ENCODE peak calls at places on chromosome X, in ten cellular contexts. One of them, this sample, is unnamed.

GRCh38 chrX:43813898-43814297 is 68.4 kb downstream of the MAOB start:
- DNase-seq in AG04449: no peak
- DNase-seq in HuH-7.5: no peak
- DNase-seq in activated CD4-positive, alpha-beta T cell treated with anti-CD3 and anti-CD28 coated beads, Interleukin-2, amount 10 ng/mL, durations not matched to agents 7 days and 5 days: peak
- DNase-seq in stimulated activated CD8-positive, alpha-beta memory T cell treated with anti-CD3 and anti-CD28 coated beads, Interleukin-15, amount 100 ng/mL, for 1 hour: no peak
- DNase-seq in EL: peak
- DNase-seq in Peyer's patch: no peak
- DNase-seq in NCI-H2029 treated with DMSO at 0.1 percent for 48 hours: no peak
- DNase-seq in nephron progenitor cell: peak
- DNase-seq in right atrium auricular region: no peak
- DNase-seq in this sample: peak

GRCh38 chrX:107978707-107979307 is 3.4 kb downstream of the TEX13B start:
- DNase-seq in activated CD4-positive, alpha-beta T cell treated with anti-CD3 and anti-CD28 coated beads, Interleukin-2, amount 10 ng/mL, durations not matched to agents 7 days and 5 days: peak
- DNase-seq in Peyer's patch: no peak
- DNase-seq in right atrium auricular region: no peak
- DNase-seq in EL: peak
- DNase-seq in NCI-H2029 treated with DMSO at 0.1 percent for 48 hours: no peak
- DNase-seq in AG04449: no peak
- DNase-seq in nephron progenitor cell: no peak
- DNase-seq in stimulated activated CD8-positive, alpha-beta memory T cell treated with anti-CD3 and anti-CD28 coated beads, Interleukin-15, amount 100 ng/mL, for 1 hour: no peak
- DNase-seq in HuH-7.5: no peak
- DNase-seq in this sample: peak

GRCh38 chrX:129511689-129512088 is 11.6 kb downstream of the SMARCA1 start:
- DNase-seq in AG04449: no peak
- DNase-seq in EL: no peak
- DNase-seq in nephron progenitor cell: no peak
- DNase-seq in HuH-7.5: no peak
- DNase-seq in stimulated activated CD8-positive, alpha-beta memory T cell treated with anti-CD3 and anti-CD28 coated beads, Interleukin-15, amount 100 ng/mL, for 1 hour: no peak
- DNase-seq in Peyer's patch: no peak
- DNase-seq in activated CD4-positive, alpha-beta T cell treated with anti-CD3 and anti-CD28 coated beads, Interleukin-2, amount 10 ng/mL, durations not matched to agents 7 days and 5 days: no peak
- DNase-seq in NCI-H2029 treated with DMSO at 0.1 percent for 48 hours: no peak
- DNase-seq in right atrium auricular region: no peak
- DNase-seq in this sample: no peak

GRCh38 chrX:112513154-112513553 is 166.6 kb downstream of the LHFPL1 start:
- DNase-seq in AG04449: peak
- DNase-seq in nephron progenitor cell: no peak
- DNase-seq in EL: no peak
- DNase-seq in stimulated activated CD8-positive, alpha-beta memory T cell treated with anti-CD3 and anti-CD28 coated beads, Interleukin-15, amount 100 ng/mL, for 1 hour: no peak
- DNase-seq in HuH-7.5: no peak
- DNase-seq in NCI-H2029 treated with DMSO at 0.1 percent for 48 hours: no peak
- DNase-seq in right atrium auricular region: no peak
- DNase-seq in Peyer's patch: no peak
- DNase-seq in activated CD4-positive, alpha-beta T cell treated with anti-CD3 and anti-CD28 coated beads, Interleukin-2, amount 10 ng/mL, durations not matched to agents 7 days and 5 days: no peak
- DNase-seq in this sample: peak

GRCh38 chrX:11509786-11510185 is 155.9 kb downstream of the ARHGAP6 start:
- DNase-seq in NCI-H2029 treated with DMSO at 0.1 percent for 48 hours: no peak
- DNase-seq in stimulated activated CD8-positive, alpha-beta memory T cell treated with anti-CD3 and anti-CD28 coated beads, Interleukin-15, amount 100 ng/mL, for 1 hour: no peak
- DNase-seq in activated CD4-positive, alpha-beta T cell treated with anti-CD3 and anti-CD28 coated beads, Interleukin-2, amount 10 ng/mL, durations not matched to agents 7 days and 5 days: no peak
- DNase-seq in AG04449: no peak
- DNase-seq in nephron progenitor cell: no peak
- DNase-seq in EL: peak
- DNase-seq in Peyer's patch: no peak
- DNase-seq in right atrium auricular region: no peak
- DNase-seq in HuH-7.5: no peak
- DNase-seq in this sample: peak

GRCh38 chrX:119885554-119886428 is 9.9 kb upstream of the AKAP14 start:
- DNase-seq in stimulated activated CD8-positive, alpha-beta memory T cell treated with anti-CD3 and anti-CD28 coated beads, Interleukin-15, amount 100 ng/mL, for 1 hour: no peak
- DNase-seq in activated CD4-positive, alpha-beta T cell treated with anti-CD3 and anti-CD28 coated beads, Interleukin-2, amount 10 ng/mL, durations not matched to agents 7 days and 5 days: peak
- DNase-seq in Peyer's patch: no peak
- DNase-seq in EL: peak
- DNase-seq in HuH-7.5: no peak
- DNase-seq in right atrium auricular region: no peak
- DNase-seq in NCI-H2029 treated with DMSO at 0.1 percent for 48 hours: no peak
- DNase-seq in AG04449: no peak
- DNase-seq in nephron progenitor cell: no peak
- DNase-seq in this sample: peak

GRCh38 chrX:44748014-44748413 is 95.8 kb upstream of the DUSP21 start:
- DNase-seq in HuH-7.5: no peak
- DNase-seq in right atrium auricular region: no peak
- DNase-seq in nephron progenitor cell: no peak
- DNase-seq in activated CD4-positive, alpha-beta T cell treated with anti-CD3 and anti-CD28 coated beads, Interleukin-2, amount 10 ng/mL, durations not matched to agents 7 days and 5 days: no peak
- DNase-seq in EL: peak
- DNase-seq in AG04449: no peak
- DNase-seq in NCI-H2029 treated with DMSO at 0.1 percent for 48 hours: no peak
- DNase-seq in Peyer's patch: no peak
- DNase-seq in stimulated activated CD8-positive, alpha-beta memory T cell treated with anti-CD3 and anti-CD28 coated beads, Interleukin-15, amount 100 ng/mL, for 1 hour: no peak
- DNase-seq in this sample: peak

GRCh38 chrX:40304115-40304514 is 206.4 kb upstream of the BCOR start:
- DNase-seq in right atrium auricular region: no peak
- DNase-seq in AG04449: no peak
- DNase-seq in activated CD4-positive, alpha-beta T cell treated with anti-CD3 and anti-CD28 coated beads, Interleukin-2, amount 10 ng/mL, durations not matched to agents 7 days and 5 days: no peak
- DNase-seq in Peyer's patch: no peak
- DNase-seq in EL: no peak
- DNase-seq in stimulated activated CD8-positive, alpha-beta memory T cell treated with anti-CD3 and anti-CD28 coated beads, Interleukin-15, amount 100 ng/mL, for 1 hour: no peak
- DNase-seq in NCI-H2029 treated with DMSO at 0.1 percent for 48 hours: no peak
- DNase-seq in nephron progenitor cell: no peak
- DNase-seq in HuH-7.5: no peak
- DNase-seq in this sample: no peak

GRCh38 chrX:29852767-29853166 is 362.6 kb upstream of the MAGEB2 start:
- DNase-seq in EL: no peak
- DNase-seq in Peyer's patch: no peak
- DNase-seq in activated CD4-positive, alpha-beta T cell treated with anti-CD3 and anti-CD28 coated beads, Interleukin-2, amount 10 ng/mL, durations not matched to agents 7 days and 5 days: no peak
- DNase-seq in HuH-7.5: no peak
- DNase-seq in NCI-H2029 treated with DMSO at 0.1 percent for 48 hours: no peak
- DNase-seq in nephron progenitor cell: no peak
- DNase-seq in right atrium auricular region: no peak
- DNase-seq in AG04449: no peak
- DNase-seq in stimulated activated CD8-positive, alpha-beta memory T cell treated with anti-CD3 and anti-CD28 coated beads, Interleukin-15, amount 100 ng/mL, for 1 hour: no peak
- DNase-seq in this sample: peak

GRCh38 chrX:15738686-15739016 is 581 bp downstream of the CA5B start:
- DNase-seq in stimulated activated CD8-positive, alpha-beta memory T cell treated with anti-CD3 and anti-CD28 coated beads, Interleukin-15, amount 100 ng/mL, for 1 hour: no peak
- DNase-seq in AG04449: no peak
- DNase-seq in right atrium auricular region: no peak
- DNase-seq in Peyer's patch: no peak
- DNase-seq in nephron progenitor cell: no peak
- DNase-seq in NCI-H2029 treated with DMSO at 0.1 percent for 48 hours: no peak
- DNase-seq in EL: no peak
- DNase-seq in HuH-7.5: no peak
- DNase-seq in activated CD4-positive, alpha-beta T cell treated with anti-CD3 and anti-CD28 coated beads, Interleukin-2, amount 10 ng/mL, durations not matched to agents 7 days and 5 days: peak
- DNase-seq in this sample: no peak

GRCh38 chrX:140503230-140503585 is 1.7 kb downstream of the SOX3 start:
- DNase-seq in right atrium auricular region: no peak
- DNase-seq in stimulated activated CD8-positive, alpha-beta memory T cell treated with anti-CD3 and anti-CD28 coated beads, Interleukin-15, amount 100 ng/mL, for 1 hour: no peak
- DNase-seq in AG04449: no peak
- DNase-seq in Peyer's patch: no peak
- DNase-seq in HuH-7.5: no peak
- DNase-seq in activated CD4-positive, alpha-beta T cell treated with anti-CD3 and anti-CD28 coated beads, Interleukin-2, amount 10 ng/mL, durations not matched to agents 7 days and 5 days: no peak
- DNase-seq in nephron progenitor cell: no peak
- DNase-seq in NCI-H2029 treated with DMSO at 0.1 percent for 48 hours: no peak
- DNase-seq in EL: no peak
- DNase-seq in this sample: no peak

GRCh38 chrX:74902806-74903205 is 22.4 kb downstream of the NEXMIF start:
- DNase-seq in AG04449: no peak
- DNase-seq in Peyer's patch: no peak
- DNase-seq in HuH-7.5: no peak
- DNase-seq in stimulated activated CD8-positive, alpha-beta memory T cell treated with anti-CD3 and anti-CD28 coated beads, Interleukin-15, amount 100 ng/mL, for 1 hour: no peak
- DNase-seq in activated CD4-positive, alpha-beta T cell treated with anti-CD3 and anti-CD28 coated beads, Interleukin-2, amount 10 ng/mL, durations not matched to agents 7 days and 5 days: no peak
- DNase-seq in EL: no peak
- DNase-seq in nephron progenitor cell: no peak
- DNase-seq in right atrium auricular region: no peak
- DNase-seq in NCI-H2029 treated with DMSO at 0.1 percent for 48 hours: peak
- DNase-seq in this sample: no peak

GRCh38 chrX:151984328-151984727 is 9.9 kb upstream of the GABRE start:
- DNase-seq in right atrium auricular region: no peak
- DNase-seq in HuH-7.5: no peak
- DNase-seq in nephron progenitor cell: no peak
- DNase-seq in Peyer's patch: no peak
- DNase-seq in EL: peak
- DNase-seq in AG04449: peak
- DNase-seq in NCI-H2029 treated with DMSO at 0.1 percent for 48 hours: no peak
- DNase-seq in stimulated activated CD8-positive, alpha-beta memory T cell treated with anti-CD3 and anti-CD28 coated beads, Interleukin-15, amount 100 ng/mL, for 1 hour: no peak
- DNase-seq in activated CD4-positive, alpha-beta T cell treated with anti-CD3 and anti-CD28 coated beads, Interleukin-2, amount 10 ng/mL, durations not matched to agents 7 days and 5 days: no peak
- DNase-seq in this sample: peak

GRCh38 chrX:3142259-3143042 is 101.2 kb downstream of the ARSF start:
- DNase-seq in right atrium auricular region: no peak
- DNase-seq in nephron progenitor cell: no peak
- DNase-seq in stimulated activated CD8-positive, alpha-beta memory T cell treated with anti-CD3 and anti-CD28 coated beads, Interleukin-15, amount 100 ng/mL, for 1 hour: no peak
- DNase-seq in activated CD4-positive, alpha-beta T cell treated with anti-CD3 and anti-CD28 coated beads, Interleukin-2, amount 10 ng/mL, durations not matched to agents 7 days and 5 days: no peak
- DNase-seq in AG04449: no peak
- DNase-seq in EL: no peak
- DNase-seq in Peyer's patch: no peak
- DNase-seq in NCI-H2029 treated with DMSO at 0.1 percent for 48 hours: no peak
- DNase-seq in HuH-7.5: no peak
- DNase-seq in this sample: no peak

GRCh38 chrX:5971300-5971699 is 257.4 kb downstream of the NLGN4X start:
- DNase-seq in stimulated activated CD8-positive, alpha-beta memory T cell treated with anti-CD3 and anti-CD28 coated beads, Interleukin-15, amount 100 ng/mL, for 1 hour: no peak
- DNase-seq in Peyer's patch: no peak
- DNase-seq in activated CD4-positive, alpha-beta T cell treated with anti-CD3 and anti-CD28 coated beads, Interleukin-2, amount 10 ng/mL, durations not matched to agents 7 days and 5 days: no peak
- DNase-seq in right atrium auricular region: no peak
- DNase-seq in AG04449: no peak
- DNase-seq in HuH-7.5: no peak
- DNase-seq in NCI-H2029 treated with DMSO at 0.1 percent for 48 hours: no peak
- DNase-seq in EL: no peak
- DNase-seq in nephron progenitor cell: no peak
- DNase-seq in this sample: no peak

GRCh38 chrX:107135965-107136307 is 17.3 kb upstream of the RBM41 start:
- DNase-seq in NCI-H2029 treated with DMSO at 0.1 percent for 48 hours: no peak
- DNase-seq in HuH-7.5: no peak
- DNase-seq in EL: no peak
- DNase-seq in right atrium auricular region: no peak
- DNase-seq in Peyer's patch: no peak
- DNase-seq in stimulated activated CD8-positive, alpha-beta memory T cell treated with anti-CD3 and anti-CD28 coated beads, Interleukin-15, amount 100 ng/mL, for 1 hour: no peak
- DNase-seq in nephron progenitor cell: no peak
- DNase-seq in AG04449: no peak
- DNase-seq in activated CD4-positive, alpha-beta T cell treated with anti-CD3 and anti-CD28 coated beads, Interleukin-2, amount 10 ng/mL, durations not matched to agents 7 days and 5 days: no peak
- DNase-seq in this sample: no peak

GRCh38 chrX:52563105-52563504 is 46.2 kb upstream of the XAGE1B start:
- DNase-seq in activated CD4-positive, alpha-beta T cell treated with anti-CD3 and anti-CD28 coated beads, Interleukin-2, amount 10 ng/mL, durations not matched to agents 7 days and 5 days: no peak
- DNase-seq in nephron progenitor cell: no peak
- DNase-seq in HuH-7.5: no peak
- DNase-seq in right atrium auricular region: no peak
- DNase-seq in AG04449: no peak
- DNase-seq in EL: no peak
- DNase-seq in stimulated activated CD8-positive, alpha-beta memory T cell treated with anti-CD3 and anti-CD28 coated beads, Interleukin-15, amount 100 ng/mL, for 1 hour: no peak
- DNase-seq in Peyer's patch: no peak
- DNase-seq in NCI-H2029 treated with DMSO at 0.1 percent for 48 hours: no peak
- DNase-seq in this sample: no peak

GRCh38 chrX:78979789-78980464 is 34.7 kb downstream of the P2RY10 start:
- DNase-seq in HuH-7.5: no peak
- DNase-seq in activated CD4-positive, alpha-beta T cell treated with anti-CD3 and anti-CD28 coated beads, Interleukin-2, amount 10 ng/mL, durations not matched to agents 7 days and 5 days: peak
- DNase-seq in NCI-H2029 treated with DMSO at 0.1 percent for 48 hours: no peak
- DNase-seq in AG04449: no peak
- DNase-seq in nephron progenitor cell: no peak
- DNase-seq in Peyer's patch: no peak
- DNase-seq in EL: peak
- DNase-seq in right atrium auricular region: no peak
- DNase-seq in stimulated activated CD8-positive, alpha-beta memory T cell treated with anti-CD3 and anti-CD28 coated beads, Interleukin-15, amount 100 ng/mL, for 1 hour: no peak
- DNase-seq in this sample: peak

GRCh38 chrX:133546441-133546840 is 131.2 kb upstream of the GPC4 start:
- DNase-seq in right atrium auricular region: no peak
- DNase-seq in stimulated activated CD8-positive, alpha-beta memory T cell treated with anti-CD3 and anti-CD28 coated beads, Interleukin-15, amount 100 ng/mL, for 1 hour: no peak
- DNase-seq in AG04449: no peak
- DNase-seq in nephron progenitor cell: no peak
- DNase-seq in NCI-H2029 treated with DMSO at 0.1 percent for 48 hours: no peak
- DNase-seq in HuH-7.5: no peak
- DNase-seq in EL: no peak
- DNase-seq in activated CD4-positive, alpha-beta T cell treated with anti-CD3 and anti-CD28 coated beads, Interleukin-2, amount 10 ng/mL, durations not matched to agents 7 days and 5 days: no peak
- DNase-seq in Peyer's patch: no peak
- DNase-seq in this sample: no peak

This sample was measured in choroid plexus epithelial cell.